ENCODE peak calls at places on chromosome 16, in five cellular contexts. T, B, H, O and D are unnamed samples.

GRCh38 chr16:49488740-49489525 is 115.3 kb downstream of the C16orf78 start:
- DNase-seq in T (no peak), B (peak), H (no peak), O (peak), D (no peak)

GRCh38 chr16:5490499-5490898 is 392.9 kb upstream of the EEF2KMT start:
- DNase-seq in T (peak), B (no peak), H (peak), O (no peak), D (no peak)

GRCh38 chr16:58348986-58349385 is 43.3 kb upstream of the GINS3 start:
- DNase-seq in T (no peak), B (no peak), H (no peak), O (no peak), D (no peak)

GRCh38 chr16:30958164-30959083 is 870 bp downstream of the SETD1A start:
- DNase-seq in T (peak), B (peak), H (no peak), O (no peak), D (peak)

GRCh38 chr16:58654456-58655214 is 25.0 kb upstream of the CNOT1 start:
- DNase-seq in T (no peak), B (no peak), H (no peak), O (no peak), D (no peak)

GRCh38 chr16:56988161-56988947 is 1.0 kb upstream of the NLRC5 start:
- DNase-seq in T (no peak), B (no peak), H (peak), O (peak), D (no peak)

GRCh38 chr16:63981639-63982038 is 1140.2 kb downstream of the CDH11 start:
- DNase-seq in T (no peak), B (no peak), H (no peak), O (no peak), D (no peak)

GRCh38 chr16:16009396-16009795 is 60.0 kb downstream of the ABCC1 start:
- DNase-seq in T (no peak), B (no peak), H (no peak), O (no peak), D (no peak)

GRCh38 chr16:19744670-19745069 is 26.6 kb downstream of the IQCK start:
- DNase-seq in T (no peak), B (no peak), H (no peak), O (no peak), D (no peak)

GRCh38 chr16:16013812-16014211 is 64.4 kb downstream of the ABCC1 start:
- DNase-seq in T (no peak), B (no peak), H (no peak), O (no peak), D (no peak)

GRCh38 chr16:19666451-19666850 is 51.6 kb downstream of the KNOP1 start:
- DNase-seq in T (no peak), B (no peak), H (no peak), O (no peak), D (no peak)

GRCh38 chr16:15427648-15428239 is 6.6 kb upstream of the BMERB1 start:
- DNase-seq in T (peak), B (peak), H (no peak), O (peak), D (peak)

GRCh38 chr16:19118938-19119431 is 5.2 kb downstream of the ITPRIPL2 start:
- DNase-seq in T (no peak), B (peak), H (peak), O (no peak), D (peak)

GRCh38 chr16:85800321-85800669 is 800 bp downstream of the COX4I1 start:
- DNase-seq in T (no peak), B (no peak), H (no peak), O (peak), D (no peak)

GRCh38 chr16:31010539-31010938 is at the start of gene STX1B:
- DNase-seq in T (peak), B (no peak), H (no peak), O (peak), D (no peak)

GRCh38 chr16:29029168-29029994 is 44.5 kb downstream of the LAT start:
- DNase-seq in T (peak), B (peak), H (peak), O (peak), D (no peak)

DNA sequence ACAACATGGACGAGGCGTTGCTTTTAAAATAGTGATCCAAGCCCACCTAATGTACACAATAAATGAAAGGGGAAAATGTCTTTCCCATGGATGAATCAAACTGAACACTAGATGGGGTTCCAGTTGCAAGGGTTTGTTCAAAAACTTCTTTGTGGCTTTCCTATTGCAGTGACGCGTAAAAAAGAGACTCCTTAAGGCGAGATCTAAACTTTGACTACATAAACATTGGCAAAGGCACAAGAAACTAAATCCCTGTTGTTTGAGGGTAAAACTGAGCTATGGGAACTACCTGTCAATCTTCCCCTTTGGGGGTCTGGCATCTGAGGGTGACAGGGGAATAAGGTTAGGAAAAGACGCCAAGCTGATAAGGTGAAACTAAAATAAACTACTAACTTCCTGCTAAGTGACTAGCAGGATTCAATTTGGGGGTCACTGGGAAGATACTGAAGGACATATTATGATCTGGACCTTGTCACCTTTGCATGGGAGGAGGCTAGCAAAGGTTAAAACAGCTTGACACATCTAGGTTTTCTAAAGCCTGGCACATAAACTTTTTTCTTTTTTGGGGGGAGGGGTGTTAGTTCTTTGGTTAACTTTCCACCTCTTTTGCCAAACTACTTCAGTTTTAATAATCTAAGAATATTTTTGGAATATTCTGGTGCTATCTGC is 4.7 kb downstream of the SALL1 start:
- DNase-seq in T (no peak), B (no peak), H (no peak), O (no peak), D (no peak)
- H3K4me3 ChIP-seq in T (no peak), B (no peak), H (no peak), O (no peak), D (no peak)

DNA sequence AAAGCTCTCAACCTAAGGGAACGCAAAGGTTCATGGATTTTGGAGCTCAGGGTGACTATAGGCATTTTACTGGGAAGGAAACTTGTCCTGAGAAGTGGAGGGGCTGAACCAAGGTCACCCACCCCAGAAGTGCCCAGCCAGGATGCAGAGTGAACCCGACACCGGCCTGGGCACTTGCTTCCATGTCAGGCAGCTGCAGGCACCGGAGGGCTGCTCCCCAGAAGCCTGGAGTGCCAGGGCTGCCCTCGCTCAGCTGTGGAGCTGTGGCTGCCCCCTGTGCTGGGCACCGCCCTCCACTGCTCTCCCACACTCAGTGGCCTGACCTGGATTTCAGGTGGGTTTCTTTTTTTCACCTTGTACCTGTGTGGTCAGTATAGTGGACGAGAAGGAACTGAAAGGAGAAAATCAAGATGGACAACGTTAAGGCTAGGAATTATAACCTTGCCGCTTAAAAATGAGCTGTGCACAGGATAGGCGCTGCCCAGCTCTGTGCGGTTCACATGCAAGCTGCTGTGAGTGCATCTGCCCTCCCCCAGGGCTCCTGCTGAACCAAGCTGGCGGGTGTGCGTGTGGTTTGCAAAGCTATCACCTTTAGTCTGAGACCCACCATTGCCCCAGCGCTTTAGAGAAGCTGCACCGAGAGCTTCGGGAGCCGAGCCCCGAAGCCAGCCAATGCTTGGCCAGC is 2.2 kb downstream of the MAPK8IP3 start:
- DNase-seq in T (no peak), B (no peak), H (no peak), O (peak), D (no peak)
- H3K4me3 ChIP-seq in T (no peak), B (no peak), H (no peak), O (peak), D (no peak)

GRCh38 chr16:67847064-67847861 is at the start of gene CENPT:
- DNase-seq in T (peak), B (no peak), H (no peak), O (no peak), D (peak)

GRCh38 chr16:67844441-67844840 is 2.3 kb upstream of the NUTF2 start:
- DNase-seq in T (no peak), B (no peak), H (no peak), O (no peak), D (no peak)

GRCh38 chr16:67846320-67847063 is at the start of gene NUTF2:
- DNase-seq in T (peak), B (peak), H (peak), O (peak), D (peak)

GRCh38 chr16:67846063-67846319 is 742 bp upstream of the NUTF2 start:
- DNase-seq in T (no peak), B (no peak), H (no peak), O (no peak), D (no peak)

GRCh38 chr16:67845291-67846062 is 1.3 kb upstream of the NUTF2 start:
- DNase-seq in T (no peak), B (no peak), H (no peak), O (no peak), D (no peak)
- H3K4me3 ChIP-seq in T (no peak), B (no peak), H (peak), O (peak), D (peak)

DNA sequence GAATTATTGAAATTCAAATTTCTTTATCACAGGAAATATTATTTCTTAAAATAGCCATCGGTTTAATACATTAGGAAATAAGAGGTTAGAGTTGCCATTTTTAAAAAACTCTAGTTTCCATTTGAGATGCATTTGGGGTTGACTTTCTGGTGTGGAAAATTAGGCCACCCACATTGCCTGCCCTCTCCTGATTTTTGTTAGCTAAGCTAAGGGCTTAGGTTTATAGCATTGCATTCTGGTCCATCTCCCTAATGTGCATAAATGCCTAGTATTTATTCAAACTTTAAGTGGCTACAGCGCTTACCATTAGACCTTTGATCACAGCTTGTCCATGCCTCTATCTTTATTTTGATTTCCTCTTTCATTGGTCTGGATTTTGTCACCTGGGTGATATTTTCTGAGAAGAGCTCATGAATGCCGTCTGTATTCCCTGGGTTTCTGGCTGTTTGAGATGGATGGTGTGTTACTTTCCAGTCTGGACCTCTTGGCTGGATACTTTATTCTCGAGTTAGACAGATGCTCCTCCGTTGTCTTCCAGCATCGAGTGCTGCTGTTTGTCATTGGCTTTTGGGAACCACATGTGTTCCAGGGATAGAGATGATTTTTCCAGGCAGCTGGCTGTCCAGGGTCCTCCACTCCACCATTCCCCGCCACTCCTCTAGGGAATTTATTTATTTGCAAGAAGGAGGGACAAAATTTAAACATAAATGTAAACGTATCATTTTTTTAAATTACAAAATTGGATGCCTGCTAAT is 120.3 kb downstream of the KATNIP start:
- DNase-seq in T (no peak), B (no peak), H (no peak), O (no peak), D (no peak)
- H3K4me3 ChIP-seq in T (no peak), B (no peak), H (no peak), O (no peak), D (no peak)